ENCODE peak calls at places on chromosome 3, in eight cellular contexts. P is hepatocyte, B is AG04449, G is HFF-Myc, I is astrocyte, Q is OCI-LY7, E is fibroblast of the aortic adventitia, R is spleen. U is an unnamed sample.
A peak's percentile ranks its signal among the peaks of the same experiment; 100 is the strongest.

GRCh38 chr3:46338840-46339239 is 15.1 kb upstream of the CCR2 start:
- DNase-seq in P (no peak), B (no peak), G (no peak), I (no peak), Q (no peak), E (no peak), R (no peak), U (no peak)

GRCh38 chr3:197793246-197793645 is 2.2 kb downstream of the LRCH3 start:
- DNase-seq in P (no peak), B (no peak), G (no peak), I (peak; percentile 41), Q (no peak), E (peak; percentile 40), R (no peak), U (no peak)

GRCh38 chr3:184683234-184683633 is 28.6 kb downstream of the MAGEF1 start:
- DNase-seq in P (no peak), B (no peak), G (no peak), I (no peak), Q (no peak), E (no peak), R (peak; percentile 1), U (no peak)

GRCh38 chr3:71784914-71785593 is at the start of gene PROK2:
- DNase-seq in P (peak; percentile 33), B (no peak), G (no peak), I (no peak), Q (no peak), E (no peak), R (peak; percentile 85), U (no peak)

GRCh38 chr3:186108106-186108940 is 566 bp downstream of the ETV5 start:
- DNase-seq in P (peak; percentile 78), B (no peak), G (no peak), I (peak; percentile 45), Q (peak; percentile 11), E (peak; percentile 59), R (peak; percentile 90), U (no peak)

GRCh38 chr3:8237893-8238292 is 263.7 kb upstream of the LMCD1 start:
- DNase-seq in P (no peak), B (no peak), G (no peak), I (peak; percentile 21), Q (no peak), E (peak; percentile 2), R (no peak), U (no peak)

GRCh38 chr3:30188713-30189112 is 417.7 kb upstream of the TGFBR2 start:
- DNase-seq in P (peak; percentile 6), B (no peak), G (no peak), I (peak; percentile 32), Q (no peak), E (no peak), R (no peak), U (no peak)

GRCh38 chr3:122945230-122945629 is 82.3 kb downstream of the SEMA5B start:
- DNase-seq in P (no peak), B (no peak), G (no peak), I (no peak), Q (no peak), E (no peak), R (no peak), U (no peak)

GRCh38 chr3:58005662-58006061 is 2.6 kb upstream of the FLNB start:
- DNase-seq in P (peak; percentile 59), B (peak; percentile 14), G (no peak), I (peak; percentile 69), Q (no peak), E (peak; percentile 83), R (no peak), U (peak; percentile 57)

GRCh38 chr3:158768881-158769518 is 32.9 kb upstream of the MFSD1 start:
- DNase-seq in P (peak; percentile 72), B (peak; percentile 84), G (peak; percentile 90), I (peak; percentile 98), Q (no peak), E (peak; percentile 98), R (no peak), U (peak; percentile 89)

GRCh38 chr3:48218537-48218936 is 4.8 kb upstream of the CAMP start:
- DNase-seq in P (no peak), B (no peak), G (no peak), I (no peak), Q (no peak), E (no peak), R (no peak), U (no peak)

GRCh38 chr3:4994823-4995499 is 15.7 kb downstream of the BHLHE40 start:
- DNase-seq in P (peak; percentile 67), B (no peak), G (no peak), I (peak; percentile 95), Q (no peak), E (peak; percentile 84), R (no peak), U (no peak)

GRCh38 chr3:7695067-7695466 is 806.6 kb upstream of the LMCD1 start:
- DNase-seq in P (no peak), B (no peak), G (no peak), I (no peak), Q (no peak), E (no peak), R (no peak), U (no peak)

GRCh38 chr3:4633078-4634004 is 140.2 kb downstream of the ITPR1 start:
- DNase-seq in P (peak; percentile 73), B (peak; percentile 31), G (peak; percentile 61), I (peak; percentile 61), Q (peak; percentile 57), E (peak; percentile 80), R (no peak), U (peak; percentile 37)

GRCh38 chr3:105365171-105365535 is 1.6 kb upstream of the ALCAM start:
- DNase-seq in P (no peak), B (no peak), G (no peak), I (no peak), Q (no peak), E (no peak), R (no peak), U (no peak)

GRCh38 chr3:65024148-65024547 is 336.3 kb upstream of the ADAMTS9 start:
- DNase-seq in P (no peak), B (no peak), G (no peak), I (no peak), Q (no peak), E (no peak), R (no peak), U (no peak)

GRCh38 chr3:133956982-133957381 is 61.3 kb upstream of the RAB6B start:
- DNase-seq in P (no peak), B (no peak), G (no peak), I (no peak), Q (no peak), E (no peak), R (peak; percentile 48), U (no peak)

GRCh38 chr3:13358051-13358450 is 62.1 kb downstream of the NUP210 start:
- DNase-seq in P (no peak), B (no peak), G (no peak), I (no peak), Q (no peak), E (no peak), R (no peak), U (no peak)

GRCh38 chr3:13352621-13353131 is 67.4 kb downstream of the NUP210 start:
- DNase-seq in P (no peak), B (no peak), G (no peak), I (peak; percentile 28), Q (no peak), E (no peak), R (no peak), U (no peak)

GRCh38 chr3:13349823-13350222 is 70.3 kb downstream of the NUP210 start:
- DNase-seq in P (no peak), B (no peak), G (no peak), I (no peak), Q (no peak), E (no peak), R (no peak), U (no peak)

GRCh38 chr3:13357074-13357473 is 63.0 kb downstream of the NUP210 start:
- DNase-seq in P (no peak), B (no peak), G (no peak), I (no peak), Q (no peak), E (no peak), R (no peak), U (no peak)

DNA sequence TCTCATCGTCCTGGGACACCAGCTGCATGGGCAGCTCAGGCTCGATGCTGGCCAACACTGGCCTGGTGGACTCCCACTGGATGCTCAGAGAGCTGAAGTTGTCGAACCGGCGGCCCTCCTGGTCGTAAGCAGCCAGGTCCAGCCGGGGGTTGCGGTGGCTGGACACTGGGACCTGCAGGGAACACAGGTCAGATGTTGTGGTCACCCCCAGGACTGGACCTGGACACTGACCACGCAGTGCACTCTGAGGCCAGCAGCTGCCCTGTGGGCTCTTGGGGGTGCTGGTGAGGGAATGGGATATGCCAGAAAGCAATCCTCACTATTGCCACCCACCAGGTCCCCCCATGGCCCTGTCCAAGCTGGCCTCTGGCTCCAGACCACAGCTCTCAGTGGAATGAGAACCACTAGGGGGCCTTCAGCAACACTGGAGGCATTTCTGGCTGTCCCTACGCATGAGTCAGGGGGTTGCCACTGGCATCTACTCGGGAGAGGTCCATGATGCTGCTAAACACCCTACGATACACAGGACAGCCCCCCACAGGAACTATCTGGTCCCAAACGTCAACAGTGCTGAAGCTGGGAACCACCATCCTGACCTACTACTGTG is 66.1 kb downstream of the NUP210 start:
- DNase-seq in P (no peak), B (no peak), G (no peak), I (peak; percentile 18), Q (no peak), E (no peak), R (no peak), U (no peak)
- TF ChIP-seq CTCF in P (peak; percentile 21), B (peak; percentile 36), G (peak; percentile 36), I (peak; percentile 35), Q (peak; percentile 46), E (peak; percentile 1), R (no peak), U (peak; percentile 53)

GRCh38 chr3:131047582-131047981 is 20.9 kb downstream of the NEK11 start:
- DNase-seq in P (no peak), B (no peak), G (no peak), I (no peak), Q (peak; percentile 11), E (no peak), R (no peak), U (no peak)
- TF ChIP-seq CTCF in P (no peak), B (no peak), G (peak; percentile 15), I (no peak), Q (peak; percentile 65), E (no peak), R (no peak), U (no peak)

GRCh38 chr3:13391308-13391707 is 28.8 kb downstream of the NUP210 start:
- DNase-seq in P (no peak), B (no peak), G (no peak), I (no peak), Q (peak; percentile 30), E (no peak), R (no peak), U (no peak)
- TF ChIP-seq CTCF in P (no peak), B (no peak), G (peak; percentile 18), I (no peak), Q (peak; percentile 57), E (no peak), R (peak; percentile 33), U (no peak)

GRCh38 chr3:143674100-143674968 is 173.9 kb downstream of the SLC9A9 start:
- DNase-seq in P (peak; percentile 83), B (peak; percentile 10), G (peak; percentile 35), I (peak; percentile 23), Q (peak; percentile 69), E (peak; percentile 79), R (peak; percentile 91), U (peak; percentile 29)
- TF ChIP-seq CTCF in P (peak; percentile 90), B (peak; percentile 83), G (peak; percentile 87), I (peak; percentile 93), Q (peak; percentile 95), E (peak; percentile 95), R (peak; percentile 93), U (peak; percentile 94)